ENCODE peak calls at places on chromosome 14, in eight cellular contexts. E, O, G, N, D, T, U and H are unnamed samples.

GRCh38 chr14:68924392-68925158 is 54.5 kb downstream of the ACTN1 start:
- DNase-seq in N (no peak), D (peak), U (no peak), G (no peak), E (no peak), T (no peak), O (peak), H (no peak)

GRCh38 chr14:99560946-99561683 is 42.9 kb downstream of the CCDC85C start:
- DNase-seq in G (peak), U (no peak), E (no peak), O (no peak), N (no peak), T (no peak), D (peak), H (no peak)

GRCh38 chr14:36585100-36585499 is 2.7 kb upstream of the NKX2-8 start:
- DNase-seq in U (no peak), O (no peak), N (no peak), T (no peak), D (no peak), G (no peak), E (no peak), H (no peak)

GRCh38 chr14:35576260-35576659 is 42.3 kb downstream of the INSM2 start:
- DNase-seq in G (no peak), D (no peak), O (no peak), E (no peak), N (no peak), U (no peak), T (no peak), H (no peak)

GRCh38 chr14:23537351-23538048 is 14.1 kb downstream of the ZFHX2 start:
- DNase-seq in U (no peak), O (no peak), D (no peak), G (no peak), N (no peak), T (no peak), E (no peak), H (no peak)

GRCh38 chr14:79701371-79701770 is 509.9 kb downstream of the DIO2 start:
- DNase-seq in O (no peak), U (no peak), N (no peak), D (no peak), E (no peak), T (no peak), G (no peak), H (no peak)

GRCh38 chr14:72500234-72500838 is 393.6 kb downstream of the DPF3 start:
- DNase-seq in D (no peak), O (no peak), G (no peak), N (no peak), T (peak), U (no peak), E (no peak), H (peak)

GRCh38 chr14:106308839-106309389 is 782.5 kb downstream of the TMEM121 start:
- DNase-seq in N (peak), T (no peak), U (peak), G (peak), E (no peak), O (no peak), D (no peak), H (no peak)

GRCh38 chr14:24607081-24607480 is 2.4 kb downstream of the GZMH start:
- DNase-seq in U (no peak), N (no peak), G (no peak), D (no peak), E (no peak), T (no peak), O (no peak), H (no peak)

GRCh38 chr14:52868911-52869611 is 77.7 kb upstream of the GNPNAT1 start:
- DNase-seq in D (no peak), O (no peak), N (no peak), E (no peak), G (no peak), U (no peak), T (no peak), H (no peak)

GRCh38 chr14:80862983-80863382 is 78.6 kb downstream of the CEP128 start:
- DNase-seq in G (no peak), D (no peak), U (no peak), T (no peak), O (no peak), E (no peak), N (no peak), H (no peak)

GRCh38 chr14:65910108-65910507 is 497.6 kb downstream of the FUT8 start:
- DNase-seq in G (no peak), O (no peak), D (no peak), E (no peak), U (no peak), T (peak), N (no peak), H (peak)